ENCODE peak calls at places on chromosomes 7 and 10, in four cellular contexts. B, D, U and N are unnamed samples.

GRCh38 chr10:8095962-8096361 is 41.5 kb downstream of the GATA3 start:
- DNase-seq in U (no peak), D (no peak), B (no peak), N (no peak)

GRCh38 chr10:106997721-106998120 is 166.8 kb downstream of the SORCS1 start:
- DNase-seq in D (no peak), B (peak; percentile 20), U (peak; percentile 8), N (no peak)

GRCh38 chr7:6528401-6529130 is 22.7 kb downstream of the GRID2IP start:
- DNase-seq in B (no peak), D (no peak), U (no peak), N (peak; percentile 72)

GRCh38 chr7:111763221-111763791 is 201.0 kb upstream of the IMMP2L start:
- DNase-seq in B (no peak), D (no peak), U (no peak), N (peak; percentile 75)

GRCh38 chr10:51109821-51110533 is 35.7 kb downstream of the PRKG1 start:
- DNase-seq in D (no peak), U (no peak), B (no peak), N (no peak)

GRCh38 chr7:36794689-36795088 is 70.4 kb upstream of the AOAH start:
- DNase-seq in U (no peak), B (no peak), D (no peak), N (peak; percentile 11)

GRCh38 chr7:39260279-39260844 is 282.7 kb downstream of the POU6F2 start:
- DNase-seq in U (no peak), D (no peak), B (no peak), N (no peak)

GRCh38 chr7:87495366-87495765 is 19.9 kb upstream of the ABCB4 start:
- DNase-seq in B (no peak), U (no peak), D (no peak), N (no peak)

GRCh38 chr10:102578782-102579181 is 65.5 kb upstream of the TRIM8 start:
- DNase-seq in D (no peak), B (no peak), U (no peak), N (no peak)

GRCh38 chr7:157615101-157615817 is 278.5 kb downstream of the DNAJB6 start:
- DNase-seq in D (peak; percentile 80), B (no peak), U (peak; percentile 47), N (no peak)

GRCh38 chr7:142298631-142299030 is 40.8 kb upstream of the PRSS58 start:
- DNase-seq in U (no peak), B (no peak), D (no peak), N (no peak)

GRCh38 chr7:112226701-112227276 is 20.3 kb downstream of the ZNF277 start:
- DNase-seq in B (no peak), U (no peak), D (no peak), N (no peak)

GRCh38 chr7:37671871-37672270 is 11.7 kb upstream of the GPR141 start:
- DNase-seq in D (no peak), U (no peak), B (no peak), N (no peak)

GRCh38 chr10:69152002-69152401 is 28.0 kb downstream of the VPS26A start:
- DNase-seq in D (no peak), B (no peak), U (no peak), N (no peak)

GRCh38 chr10:23157691-23158369 is 34.3 kb upstream of the PTF1A start:
- DNase-seq in D (no peak), U (no peak), B (peak; percentile 51), N (peak; percentile 24)

DNA sequence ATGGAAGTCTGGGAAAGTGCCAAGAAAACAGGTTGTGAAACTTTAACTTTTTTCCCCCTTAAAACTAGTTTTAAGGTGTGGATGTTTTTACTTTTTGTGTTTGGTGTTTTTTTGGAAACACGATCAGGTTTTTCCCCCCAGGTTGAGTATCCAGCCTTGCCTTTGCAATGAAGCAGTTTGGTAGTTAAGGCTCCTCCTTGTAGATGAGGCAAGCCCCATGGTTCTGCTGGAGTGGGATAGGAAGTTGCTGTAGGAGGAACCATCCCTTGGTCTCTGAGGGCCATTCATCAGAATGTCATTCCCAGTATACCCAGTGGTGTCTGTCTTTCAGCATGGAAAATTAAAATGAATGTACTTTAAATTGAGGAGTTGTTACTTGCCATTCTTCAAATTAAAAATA is 2.7 kb downstream of the CUL1 start:
- DNase-seq in D (no peak), U (no peak), B (no peak), N (no peak)
- H3K4me3 ChIP-seq in D (peak overlapping the region; percentile 92), U (no peak overlapping the region), B (no peak overlapping the region), N (no peak overlapping the region)

DNA sequence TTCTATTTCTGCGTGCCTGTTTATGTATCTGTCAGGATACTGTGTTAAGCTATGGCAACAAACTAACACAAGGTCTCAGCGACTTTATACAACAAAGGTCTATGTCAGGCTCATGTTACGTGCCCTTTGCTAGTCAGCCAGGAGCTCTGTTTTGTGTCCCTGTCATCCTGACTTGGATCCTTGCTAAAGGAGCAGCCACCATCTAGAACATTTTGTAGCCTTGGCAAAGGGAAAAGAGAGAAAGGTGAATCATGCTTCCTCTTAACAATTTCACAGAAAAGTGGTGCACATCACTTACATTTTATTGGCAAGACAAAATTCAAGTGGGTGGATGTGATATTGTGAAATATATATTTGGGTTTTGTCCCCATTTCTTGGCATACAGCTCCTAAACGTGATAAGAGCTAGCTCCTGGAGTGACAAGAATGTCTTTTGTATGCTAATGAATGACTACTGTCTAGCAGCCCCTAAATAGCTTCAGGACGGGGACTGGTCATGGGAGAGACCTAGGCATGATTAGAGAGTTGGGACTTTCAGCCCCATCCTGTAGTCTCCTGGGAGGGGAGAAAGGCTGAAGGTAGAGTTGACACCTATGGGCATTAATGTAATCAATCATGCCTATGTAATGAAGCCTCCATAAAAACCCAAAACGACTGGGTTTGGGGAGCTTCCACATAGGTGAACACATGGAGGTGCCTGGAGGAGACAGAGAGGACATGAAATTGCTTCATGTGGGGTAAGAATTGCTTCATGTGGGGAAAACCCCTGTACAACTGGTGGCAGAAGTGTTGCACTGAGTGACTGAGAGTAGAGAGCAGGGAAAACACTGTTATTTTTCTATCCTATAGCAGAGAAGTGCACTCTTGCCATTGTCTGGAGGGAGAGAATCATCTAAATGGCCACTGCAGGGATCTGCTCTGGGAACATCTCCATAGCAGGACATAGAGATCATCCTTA is 33.0 kb downstream of the MRPL32 start:
- DNase-seq in D (no peak), U (peak; percentile 49), B (no peak), N (no peak)
- H3K27me3 ChIP-seq in D (no peaks in the 10 kb centered on the region), U (no peaks in the 10 kb centered on the region), B (no peaks in the 10 kb centered on the region), N (no peaks in the 10 kb centered on the region)

GRCh38 chr10:42476101-42476500 is 162.3 kb downstream of the ZNF33B start:
- DNase-seq in U (no peak), B (no peak), D (no peak), N (no peak)
- H3K4me3 ChIP-seq in U (no peak overlapping the region), B (no peak overlapping the region), D (peak overlapping the region; percentile 60), N (no peak overlapping the region)

GRCh38 chr10:131810805-131811137 is 90.0 kb upstream of the PPP2R2D start:
- DNase-seq in B (no peak), U (no peak), D (no peak), N (no peak)
- H3K27me3 ChIP-seq in B (peaks cover 15% of the 10 kb centered on the region), U (peaks cover 38% of the 10 kb centered on the region), D (no peaks in the 10 kb centered on the region), N (no peaks in the 10 kb centered on the region)